ENCODE peak calls at places on chromosomes 3 and 15, in six cellular contexts. One of them, this sample, is unnamed.

GRCh38 chr15:78673476-78673875 is 32.5 kb upstream of the CHRNB4 start:
- DNase-seq in H1: no peak
- DNase-seq in HCT116: no peak
- DNase-seq in K562: no peak
- DNase-seq in HepG2: no peak
- DNase-seq in GM12878: no peak
- DNase-seq in this sample: no peak

GRCh38 chr3:94043285-94043684 is 14.9 kb upstream of the STX19 start:
- DNase-seq in H1: no peak
- DNase-seq in HCT116: no peak
- DNase-seq in K562: no peak
- DNase-seq in HepG2: no peak
- DNase-seq in GM12878: no peak
- DNase-seq in this sample: no peak

GRCh38 chr15:85706779-85707518 is 87.8 kb downstream of the KLHL25 start:
- DNase-seq in H1: no peak
- DNase-seq in HCT116: no peak
- DNase-seq in K562: no peak
- DNase-seq in HepG2: no peak
- DNase-seq in GM12878: peak; percentile 90
- DNase-seq in this sample: no peak

GRCh38 chr3:41148446-41148845 is 50.9 kb upstream of the CTNNB1 start:
- DNase-seq in H1: no peak
- DNase-seq in HCT116: no peak
- DNase-seq in K562: no peak
- DNase-seq in HepG2: no peak
- DNase-seq in GM12878: no peak
- DNase-seq in this sample: no peak

GRCh38 chr3:30154853-30155252 is 451.5 kb upstream of the TGFBR2 start:
- DNase-seq in H1: no peak
- DNase-seq in HCT116: no peak
- DNase-seq in K562: no peak
- DNase-seq in HepG2: no peak
- DNase-seq in GM12878: no peak
- DNase-seq in this sample: no peak

GRCh38 chr3:25508901-25509300 is 80.8 kb downstream of the RARB start:
- DNase-seq in H1: no peak
- DNase-seq in HCT116: no peak
- DNase-seq in K562: no peak
- DNase-seq in HepG2: no peak
- DNase-seq in GM12878: no peak
- DNase-seq in this sample: no peak

GRCh38 chr3:166713787-166714186 is 666.3 kb downstream of the ZBBX start:
- DNase-seq in H1: no peak
- DNase-seq in HCT116: no peak
- DNase-seq in K562: no peak
- DNase-seq in HepG2: no peak
- DNase-seq in GM12878: no peak
- DNase-seq in this sample: no peak

GRCh38 chr15:52527898-52528464 is 699 bp downstream of the MYO5A start:
- DNase-seq in H1: no peak
- DNase-seq in HCT116: no peak
- DNase-seq in K562: no peak
- DNase-seq in HepG2: no peak
- DNase-seq in GM12878: no peak
- DNase-seq in this sample: no peak

GRCh38 chr3:13044496-13045244 is 28.6 kb downstream of the IQSEC1 start:
- DNase-seq in H1: no peak
- DNase-seq in HCT116: no peak
- DNase-seq in K562: no peak
- DNase-seq in HepG2: no peak
- DNase-seq in GM12878: no peak
- DNase-seq in this sample: peak; percentile 58

GRCh38 chr15:100878130-100878529 is 1.5 kb upstream of the ALDH1A3 start:
- DNase-seq in H1: no peak
- DNase-seq in HCT116: no peak
- DNase-seq in K562: no peak
- DNase-seq in HepG2: no peak
- DNase-seq in GM12878: no peak
- DNase-seq in this sample: no peak

GRCh38 chr15:100879046-100879445 is 585 bp upstream of the ALDH1A3 start:
- DNase-seq in H1: no peak
- DNase-seq in HCT116: no peak
- DNase-seq in K562: no peak
- DNase-seq in HepG2: no peak
- DNase-seq in GM12878: no peak
- DNase-seq in this sample: no peak

GRCh38 chr15:100877551-100877950 is 2.1 kb upstream of the ALDH1A3 start:
- DNase-seq in H1: no peak
- DNase-seq in HCT116: peak; percentile 66
- DNase-seq in K562: no peak
- DNase-seq in HepG2: no peak
- DNase-seq in GM12878: no peak
- DNase-seq in this sample: no peak

GRCh38 chr15:100879461-100880138 is at the start of gene ALDH1A3:
- DNase-seq in H1: no peak
- DNase-seq in HCT116: peak; percentile 39
- DNase-seq in K562: no peak
- DNase-seq in HepG2: no peak
- DNase-seq in GM12878: no peak
- DNase-seq in this sample: no peak

DNA sequence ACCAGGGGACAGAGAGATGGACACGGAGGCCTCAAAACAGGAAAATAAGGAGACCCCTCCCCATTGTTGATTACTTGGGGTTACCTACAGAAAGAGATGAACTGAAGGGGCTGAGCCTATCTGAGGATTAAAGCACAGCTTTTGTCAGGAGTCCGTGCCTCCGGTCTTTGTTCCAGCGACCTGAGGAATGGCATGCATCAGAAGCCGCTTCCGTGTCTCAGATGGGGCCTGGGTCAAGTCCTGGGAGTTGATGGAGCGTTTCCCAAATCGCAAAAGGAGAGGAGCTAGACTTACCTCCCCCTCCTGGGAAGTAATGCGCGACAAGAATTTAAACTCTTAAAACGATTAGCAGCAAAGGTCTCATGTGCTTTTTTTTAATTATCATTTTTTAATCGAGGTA is 1.0 kb upstream of the ALDH1A3 start:
- DNase-seq in H1: no peak
- DNase-seq in HCT116: no peak
- DNase-seq in K562: no peak
- DNase-seq in HepG2: no peak
- DNase-seq in GM12878: no peak
- DNase-seq in this sample: peak; percentile 55
- H3K4me3 ChIP-seq in H1: no peak overlapping the region
- H3K4me3 ChIP-seq in HCT116: peak overlapping the region; percentile 89
- H3K4me3 ChIP-seq in K562: no peak overlapping the region
- H3K4me3 ChIP-seq in HepG2: no peak overlapping the region
- H3K4me3 ChIP-seq in GM12878: no peak overlapping the region
- H3K4me3 ChIP-seq in this sample: peak overlapping the region; percentile 57

DNA sequence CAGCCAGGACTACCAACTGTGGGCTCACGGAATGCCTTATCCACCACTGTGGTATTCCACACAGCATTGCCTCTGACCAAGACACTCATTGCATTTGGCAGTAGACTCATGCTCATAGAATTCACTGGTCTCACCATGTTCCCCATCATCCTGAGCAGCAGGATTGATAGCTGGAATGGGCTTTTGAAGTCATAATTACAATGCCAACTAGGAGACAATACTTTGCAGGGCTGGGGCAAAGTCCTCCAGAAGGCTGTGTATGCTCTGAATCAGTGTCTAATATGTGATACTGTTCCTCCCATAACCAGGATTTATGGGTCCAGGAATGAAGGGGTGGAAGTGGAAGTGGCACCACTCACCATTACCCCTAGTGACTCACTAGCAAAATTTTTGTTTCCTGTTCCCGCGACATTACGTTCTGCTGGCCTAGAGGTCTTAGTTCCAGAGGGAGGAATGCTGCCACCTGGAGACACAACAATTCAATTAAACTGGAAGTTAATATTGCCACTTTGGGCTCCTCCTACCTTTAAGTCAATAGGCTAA is 58.6 kb upstream of the CCDC80 start:
- DNase-seq in H1: no peak
- DNase-seq in HCT116: peak; percentile 34
- DNase-seq in K562: no peak
- DNase-seq in HepG2: no peak
- DNase-seq in GM12878: no peak
- DNase-seq in this sample: no peak
- TF ChIP-seq YY1 in H1: no peak
- TF ChIP-seq YY1 in HCT116: no peak
- TF ChIP-seq YY1 in K562: no peak
- TF ChIP-seq YY1 in HepG2: no peak
- TF ChIP-seq YY1 in GM12878: no peak
- TF ChIP-seq YY1 in this sample: no peak

GRCh38 chr3:5051772-5052171 is 70.3 kb upstream of the ARL8B start:
- DNase-seq in H1: no peak
- DNase-seq in HCT116: no peak
- DNase-seq in K562: no peak
- DNase-seq in HepG2: no peak
- DNase-seq in GM12878: peak; percentile 35
- DNase-seq in this sample: no peak
- TF ChIP-seq ZNF274 in H1: no peak
- TF ChIP-seq ZNF274 in HCT116: no peak
- TF ChIP-seq ZNF274 in K562: no peak
- TF ChIP-seq ZNF274 in HepG2: no peak
- TF ChIP-seq ZNF274 in GM12878: no peak
- TF ChIP-seq ZNF274 in this sample: no peak

DNA sequence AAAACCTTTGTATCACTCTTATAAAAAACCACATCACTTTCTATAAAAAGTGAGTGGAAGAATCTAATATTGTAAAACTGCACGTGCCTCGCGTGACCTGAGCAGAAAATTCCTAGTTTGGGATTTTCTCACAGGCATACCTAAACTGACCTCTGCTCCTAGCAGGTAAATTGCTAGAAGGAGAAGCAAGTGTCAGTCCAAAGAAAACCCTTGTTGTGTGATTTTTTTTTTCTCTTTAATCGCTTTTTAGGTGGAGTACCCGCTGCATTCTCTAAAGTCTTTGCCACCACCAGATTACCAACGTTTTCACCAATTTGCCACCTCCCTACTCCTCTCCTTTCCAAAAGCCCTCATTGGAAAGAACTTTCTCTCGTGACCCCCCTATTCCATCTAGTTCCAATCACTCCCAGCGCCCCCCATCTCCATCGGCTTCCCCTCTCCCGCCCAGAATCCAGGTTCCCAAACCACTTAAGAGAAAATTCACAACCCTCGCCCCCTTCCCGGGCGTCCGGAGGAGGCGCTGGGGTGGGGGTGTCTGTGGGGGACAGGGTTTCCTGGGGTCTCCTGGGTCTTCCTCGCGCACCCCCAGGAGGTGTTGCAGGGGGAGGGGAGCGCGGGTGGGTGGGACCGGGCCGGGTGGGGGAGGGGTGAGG is 401 bp upstream of the UBE2E1 start:
- DNase-seq in H1: no peak
- DNase-seq in HCT116: no peak
- DNase-seq in K562: no peak
- DNase-seq in HepG2: peak; percentile 9
- DNase-seq in GM12878: no peak
- DNase-seq in this sample: no peak
- H3K4me3 ChIP-seq in H1: peak overlapping the region; percentile 68
- H3K4me3 ChIP-seq in HCT116: peak overlapping the region; percentile 67
- H3K4me3 ChIP-seq in K562: peak overlapping the region; percentile 72
- H3K4me3 ChIP-seq in HepG2: peak overlapping the region; percentile 83
- H3K4me3 ChIP-seq in GM12878: peak overlapping the region; percentile 65
- H3K4me3 ChIP-seq in this sample: peak overlapping the region; percentile 67

GRCh38 chr15:70936326-70936725 is 43.7 kb downstream of the LRRC49 start:
- DNase-seq in H1: no peak
- DNase-seq in HCT116: no peak
- DNase-seq in K562: no peak
- DNase-seq in HepG2: no peak
- DNase-seq in GM12878: no peak
- DNase-seq in this sample: no peak
- TF ChIP-seq YY1 in H1: no peak
- TF ChIP-seq YY1 in HCT116: no peak
- TF ChIP-seq YY1 in K562: no peak
- TF ChIP-seq YY1 in HepG2: no peak
- TF ChIP-seq YY1 in GM12878: no peak
- TF ChIP-seq YY1 in this sample: no peak

DNA sequence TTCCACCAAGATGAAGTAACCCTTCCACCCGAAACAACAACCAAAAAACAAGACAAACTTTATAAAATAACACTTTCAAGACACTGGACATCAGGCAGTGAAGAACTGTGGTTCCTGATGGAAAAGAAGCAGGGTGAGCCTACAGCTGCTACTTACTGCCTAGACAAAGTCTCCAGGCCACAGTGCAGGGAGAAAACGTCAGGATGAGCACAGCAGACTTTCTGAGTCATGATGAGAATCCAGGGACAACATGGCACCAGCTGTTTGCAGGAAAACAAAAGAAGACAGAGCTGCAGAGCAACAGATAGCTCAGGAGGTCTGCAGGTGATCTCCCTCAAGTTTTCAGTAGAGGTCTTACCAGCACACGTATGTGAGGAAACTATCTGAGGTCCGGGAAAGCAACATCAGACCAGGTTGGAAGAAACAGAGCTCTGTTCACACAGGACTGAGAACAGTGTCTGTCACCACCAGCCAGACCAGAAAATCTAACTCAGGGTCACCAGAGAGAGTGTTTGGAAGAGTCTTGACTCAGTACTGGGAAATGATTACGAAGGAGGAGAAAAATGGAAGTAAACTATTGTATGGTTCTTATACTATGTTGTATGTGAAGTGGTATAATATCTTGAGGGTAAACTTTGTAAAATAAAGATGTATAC is 108.9 kb downstream of the ANO10 start:
- DNase-seq in H1: no peak
- DNase-seq in HCT116: no peak
- DNase-seq in K562: no peak
- DNase-seq in HepG2: no peak
- DNase-seq in GM12878: no peak
- DNase-seq in this sample: no peak
- TF ChIP-seq ZNF274 in H1: no peak
- TF ChIP-seq ZNF274 in HCT116: no peak
- TF ChIP-seq ZNF274 in K562: no peak
- TF ChIP-seq ZNF274 in HepG2: no peak
- TF ChIP-seq ZNF274 in GM12878: no peak
- TF ChIP-seq ZNF274 in this sample: no peak

DNA sequence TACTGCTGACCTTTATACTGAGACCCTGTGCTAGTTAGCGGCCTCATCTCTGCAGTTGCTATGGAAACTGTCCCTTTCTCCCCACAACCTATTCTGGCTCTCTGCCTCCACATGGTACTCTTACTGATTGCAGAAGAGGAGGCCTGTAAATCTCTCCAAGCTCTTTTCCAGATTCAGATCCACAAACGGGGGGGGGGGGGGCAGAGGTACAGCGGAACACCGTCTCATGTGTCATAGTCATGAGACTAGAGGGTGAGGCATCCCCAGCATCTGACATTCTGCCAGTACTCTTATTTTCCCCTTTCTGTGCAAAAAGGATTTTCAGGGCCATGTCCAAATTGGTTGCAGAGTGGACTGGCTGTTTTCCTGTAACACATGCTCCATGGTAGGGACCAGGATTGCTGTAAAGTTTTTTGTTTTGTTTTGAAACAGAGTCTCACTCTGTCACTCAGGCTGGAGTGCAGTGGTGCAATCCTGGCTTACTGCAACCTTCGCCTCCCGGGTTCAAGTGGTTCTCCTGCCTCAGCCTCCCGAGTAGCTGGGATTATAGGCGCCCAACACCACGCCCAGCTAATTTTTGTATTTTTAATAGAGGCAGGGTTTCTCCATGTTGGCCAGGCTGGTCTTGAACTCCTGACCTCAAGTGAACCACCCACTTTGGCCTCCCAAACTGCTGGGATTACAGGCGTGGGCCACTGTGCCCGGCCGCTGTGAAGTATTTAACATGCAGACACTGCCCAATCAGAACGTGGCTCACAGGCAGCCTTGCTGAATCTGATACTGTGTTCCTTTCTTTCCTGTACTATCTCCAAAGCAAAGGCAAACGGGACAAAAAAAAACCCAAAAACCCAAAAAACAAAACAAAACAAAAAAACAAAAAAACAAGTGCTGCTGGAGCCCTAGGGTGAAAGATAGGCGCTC is 8.1 kb upstream of the MAP1A start:
- DNase-seq in H1: no peak
- DNase-seq in HCT116: no peak
- DNase-seq in K562: no peak
- DNase-seq in HepG2: peak; percentile 20
- DNase-seq in GM12878: no peak
- DNase-seq in this sample: no peak
- H3K4me3 ChIP-seq in H1: peak overlapping the region; percentile 79
- H3K4me3 ChIP-seq in HCT116: peak overlapping the region; percentile 79
- H3K4me3 ChIP-seq in K562: peak overlapping the region; percentile 58
- H3K4me3 ChIP-seq in HepG2: peak overlapping the region; percentile 73
- H3K4me3 ChIP-seq in GM12878: no peak overlapping the region
- H3K4me3 ChIP-seq in this sample: peak overlapping the region; percentile 46